ENCODE peak calls at places on chromosomes 3 and 15, in seven cellular contexts. One of them, this sample, is unnamed.

GRCh38 chr15:93617443-93617842 is 528.4 kb upstream of the RGMA start:
- DNase-seq in heart left ventricle: no peak
- DNase-seq in MM.1S: no peak
- DNase-seq in SK-N-SH: no peak
- DNase-seq in left ventricle myocardium inferior: no peak
- DNase-seq in GM23248: no peak
- DNase-seq in prostate gland: no peak
- DNase-seq in this sample: no peak

GRCh38 chr3:197906850-197907187 is 43.2 kb upstream of the RPL35A start:
- DNase-seq in MM.1S: no peak
- DNase-seq in left ventricle myocardium inferior: no peak
- DNase-seq in prostate gland: no peak
- DNase-seq in SK-N-SH: peak; percentile 51
- DNase-seq in GM23248: peak; percentile 77
- DNase-seq in heart left ventricle: no peak
- DNase-seq in this sample: no peak

GRCh38 chr15:62946940-62947339 is 95.6 kb upstream of the TPM1 start:
- DNase-seq in SK-N-SH: no peak
- DNase-seq in MM.1S: no peak
- DNase-seq in left ventricle myocardium inferior: no peak
- DNase-seq in heart left ventricle: no peak
- DNase-seq in GM23248: no peak
- DNase-seq in prostate gland: no peak
- DNase-seq in this sample: no peak

GRCh38 chr3:148128136-148128535 is 569.6 kb upstream of the AGTR1 start:
- DNase-seq in MM.1S: no peak
- DNase-seq in heart left ventricle: no peak
- DNase-seq in prostate gland: no peak
- DNase-seq in left ventricle myocardium inferior: no peak
- DNase-seq in GM23248: no peak
- DNase-seq in SK-N-SH: no peak
- DNase-seq in this sample: no peak

GRCh38 chr3:25870452-25870851 is 80.6 kb downstream of the OXSM start:
- DNase-seq in MM.1S: no peak
- DNase-seq in SK-N-SH: no peak
- DNase-seq in GM23248: peak; percentile 20
- DNase-seq in left ventricle myocardium inferior: no peak
- DNase-seq in prostate gland: no peak
- DNase-seq in heart left ventricle: no peak
- DNase-seq in this sample: no peak

GRCh38 chr3:152827313-152827712 is 7.6 kb upstream of the P2RY1 start:
- DNase-seq in MM.1S: no peak
- DNase-seq in heart left ventricle: no peak
- DNase-seq in left ventricle myocardium inferior: no peak
- DNase-seq in prostate gland: no peak
- DNase-seq in GM23248: no peak
- DNase-seq in SK-N-SH: no peak
- DNase-seq in this sample: no peak

GRCh38 chr3:149330609-149331008 is 2.8 kb downstream of the TM4SF18 start:
- DNase-seq in left ventricle myocardium inferior: no peak
- DNase-seq in heart left ventricle: no peak
- DNase-seq in prostate gland: no peak
- DNase-seq in SK-N-SH: no peak
- DNase-seq in MM.1S: no peak
- DNase-seq in GM23248: peak; percentile 52
- DNase-seq in this sample: no peak

GRCh38 chr15:34584321-34584668 is 844 bp upstream of the GOLGA8B start:
- DNase-seq in MM.1S: no peak
- DNase-seq in heart left ventricle: no peak
- DNase-seq in prostate gland: no peak
- DNase-seq in GM23248: no peak
- DNase-seq in left ventricle myocardium inferior: no peak
- DNase-seq in SK-N-SH: no peak
- DNase-seq in this sample: no peak

GRCh38 chr3:43199645-43200036 is 86.7 kb upstream of the SNRK start:
- DNase-seq in GM23248: no peak
- DNase-seq in prostate gland: no peak
- DNase-seq in SK-N-SH: no peak
- DNase-seq in MM.1S: no peak
- DNase-seq in heart left ventricle: no peak
- DNase-seq in left ventricle myocardium inferior: no peak
- DNase-seq in this sample: no peak
- H3K4me3 ChIP-seq in GM23248: no peak overlapping the region
- H3K4me3 ChIP-seq in prostate gland: no peak overlapping the region
- H3K4me3 ChIP-seq in SK-N-SH: no peak overlapping the region
- H3K4me3 ChIP-seq in MM.1S: no peak overlapping the region
- H3K4me3 ChIP-seq in heart left ventricle: no peak overlapping the region
- H3K4me3 ChIP-seq in left ventricle myocardium inferior: no peak overlapping the region
- H3K4me3 ChIP-seq in this sample: no peak overlapping the region

DNA sequence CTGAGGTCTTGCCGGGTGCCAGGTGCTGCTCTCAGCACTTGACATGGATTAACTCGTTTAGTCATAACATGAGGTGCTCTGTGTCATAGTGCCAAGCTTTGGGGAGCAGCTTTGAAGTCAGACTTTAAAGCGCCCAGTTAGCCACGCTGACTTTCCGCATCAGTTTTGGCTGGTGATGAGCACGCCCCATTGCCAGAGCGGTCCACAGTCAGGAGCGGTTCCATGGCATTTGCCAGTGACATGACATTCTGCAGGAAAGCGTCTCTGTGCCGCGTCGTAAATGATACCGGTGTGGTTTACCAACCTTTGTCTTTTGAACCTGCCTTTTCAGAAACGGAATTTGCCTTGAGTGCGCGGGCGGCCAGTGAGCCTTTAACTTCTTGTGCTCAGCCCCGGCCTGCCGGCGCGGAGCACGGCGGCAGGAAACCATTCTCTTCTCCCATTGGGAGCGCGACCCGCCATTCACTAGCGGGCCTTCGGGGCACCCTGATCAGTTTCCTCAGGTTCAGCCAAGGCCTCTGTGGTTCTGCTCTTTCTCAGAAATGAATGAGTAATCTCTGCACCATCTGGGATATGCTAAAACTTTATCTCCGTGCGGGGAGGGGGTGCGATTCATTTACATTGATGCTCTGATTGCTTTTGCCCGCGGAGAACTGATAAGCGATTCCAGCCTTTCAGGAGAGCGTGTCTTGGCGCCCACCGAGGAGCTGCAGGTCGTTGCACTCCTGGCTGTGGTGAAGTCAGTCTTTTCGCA is 1.7 kb upstream of the SLC2A2 start:
- DNase-seq in GM23248: peak; percentile 90
- DNase-seq in heart left ventricle: peak; percentile 46
- DNase-seq in SK-N-SH: peak; percentile 65
- DNase-seq in left ventricle myocardium inferior: peak; percentile 54
- DNase-seq in MM.1S: no peak
- DNase-seq in prostate gland: no peak
- DNase-seq in this sample: peak; percentile 31
- H3K27ac ChIP-seq in GM23248: peak overlapping the region; percentile 79
- H3K27ac ChIP-seq in heart left ventricle: no peak overlapping the region
- H3K27ac ChIP-seq in SK-N-SH: peak overlapping the region; percentile 77
- H3K27ac ChIP-seq in left ventricle myocardium inferior: peak overlapping the region; percentile 44
- H3K27ac ChIP-seq in MM.1S: no peak overlapping the region
- H3K27ac ChIP-seq in prostate gland: no peak overlapping the region
- H3K27ac ChIP-seq in this sample: no peak overlapping the region

DNA sequence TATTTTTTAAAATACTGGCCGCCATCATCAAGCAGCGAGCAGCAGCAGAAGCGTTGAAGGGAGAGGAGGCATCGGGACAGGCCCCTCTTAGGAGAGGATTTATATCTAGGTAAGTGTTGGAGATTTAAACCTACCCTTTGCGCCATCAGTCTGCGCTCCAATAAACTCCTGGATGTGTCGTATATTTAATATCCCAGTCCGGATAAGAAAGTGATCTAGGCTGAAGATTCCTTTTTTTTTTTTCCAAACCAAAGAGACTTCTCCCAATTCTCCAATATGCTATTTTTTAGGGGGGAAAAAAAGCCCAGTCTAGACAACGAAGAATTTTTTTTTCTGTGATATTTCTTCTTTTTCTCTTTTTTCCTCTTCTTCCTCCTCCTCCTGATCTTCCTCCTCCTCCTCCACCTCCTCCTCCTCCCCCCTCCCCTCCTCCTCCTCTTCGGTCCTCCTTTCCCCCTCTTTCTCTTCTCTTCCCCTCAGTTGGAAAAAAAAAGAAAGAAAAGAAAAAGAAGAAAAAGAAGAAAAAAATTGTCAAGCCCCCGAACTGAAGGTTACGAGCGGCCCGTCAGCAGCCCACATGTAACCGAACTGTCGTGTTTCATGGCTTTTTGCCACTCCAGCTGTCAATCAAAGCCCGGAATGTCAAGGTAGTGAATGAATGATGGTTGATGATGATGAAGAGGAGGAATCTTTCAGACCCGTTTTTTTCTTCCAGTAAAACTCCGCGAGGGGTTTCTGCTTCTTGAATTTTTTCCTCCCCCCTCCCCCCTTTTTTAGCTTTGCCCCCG is 834 bp downstream of the MEIS2 start:
- DNase-seq in left ventricle myocardium inferior: no peak
- DNase-seq in MM.1S: peak; percentile 38
- DNase-seq in prostate gland: no peak
- DNase-seq in SK-N-SH: peak; percentile 50
- DNase-seq in GM23248: peak; percentile 60
- DNase-seq in heart left ventricle: peak; percentile 34
- DNase-seq in this sample: no peak
- H3K27me3 ChIP-seq in left ventricle myocardium inferior: peaks cover 48% of the 10 kb centered on the region
- H3K27me3 ChIP-seq in MM.1S: no peaks in the 10 kb centered on the region
- H3K27me3 ChIP-seq in prostate gland: no peaks in the 10 kb centered on the region
- H3K27me3 ChIP-seq in SK-N-SH: no peaks in the 10 kb centered on the region
- H3K27me3 ChIP-seq in GM23248: no peaks in the 10 kb centered on the region
- H3K27me3 ChIP-seq in heart left ventricle: no peaks in the 10 kb centered on the region
- H3K27me3 ChIP-seq in this sample: peaks cover 62% of the 10 kb centered on the region

GRCh38 chr15:49423906-49424520 is 971 bp downstream of the FGF7 start:
- DNase-seq in SK-N-SH: no peak
- DNase-seq in left ventricle myocardium inferior: no peak
- DNase-seq in MM.1S: no peak
- DNase-seq in GM23248: peak; percentile 46
- DNase-seq in heart left ventricle: no peak
- DNase-seq in prostate gland: no peak
- DNase-seq in this sample: no peak
- H3K4me3 ChIP-seq in SK-N-SH: no peak overlapping the region
- H3K4me3 ChIP-seq in left ventricle myocardium inferior: peak overlapping the region; percentile 67
- H3K4me3 ChIP-seq in MM.1S: no peak overlapping the region
- H3K4me3 ChIP-seq in GM23248: peak overlapping the region; percentile 99
- H3K4me3 ChIP-seq in heart left ventricle: peak overlapping the region; percentile 57
- H3K4me3 ChIP-seq in prostate gland: peak overlapping the region; percentile 21
- H3K4me3 ChIP-seq in this sample: peak overlapping the region; percentile 16

DNA sequence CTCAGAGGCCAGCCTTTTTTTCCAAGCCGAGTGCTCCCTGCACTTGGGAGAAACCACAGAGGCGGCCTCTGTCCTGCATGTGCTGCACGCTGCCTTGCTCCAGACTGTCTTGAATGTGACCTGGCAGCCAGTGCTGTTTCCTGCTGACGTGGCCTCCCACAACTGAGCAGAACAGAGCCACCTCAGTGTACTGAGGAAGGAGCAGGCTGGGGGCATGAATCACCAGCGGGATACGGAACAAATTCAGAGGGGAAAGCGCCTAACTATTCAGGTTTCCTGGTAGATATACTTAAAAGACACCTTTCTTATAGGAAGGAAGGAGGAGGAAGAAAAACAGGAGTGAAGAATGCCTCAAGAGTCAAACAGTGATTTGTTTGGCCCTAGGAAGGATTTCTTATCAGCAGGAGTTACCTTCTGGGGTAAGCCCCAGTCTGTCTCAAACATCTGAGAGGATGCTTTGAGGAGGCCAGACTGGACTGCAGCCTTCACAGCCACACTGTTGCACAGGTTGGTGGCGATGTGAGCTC is 114.0 kb downstream of the FNDC3B start:
- DNase-seq in SK-N-SH: no peak
- DNase-seq in GM23248: peak; percentile 99
- DNase-seq in prostate gland: peak; percentile 93
- DNase-seq in left ventricle myocardium inferior: peak; percentile 88
- DNase-seq in MM.1S: no peak
- DNase-seq in heart left ventricle: peak; percentile 91
- DNase-seq in this sample: peak; percentile 86
- H3K27ac ChIP-seq in SK-N-SH: peak overlapping the region; percentile 85
- H3K27ac ChIP-seq in GM23248: peak overlapping the region; percentile 97
- H3K27ac ChIP-seq in prostate gland: peak overlapping the region; percentile 81
- H3K27ac ChIP-seq in left ventricle myocardium inferior: peak overlapping the region; percentile 89
- H3K27ac ChIP-seq in MM.1S: peak overlapping the region; percentile 38
- H3K27ac ChIP-seq in heart left ventricle: peak overlapping the region; percentile 69
- H3K27ac ChIP-seq in this sample: peak overlapping the region; percentile 73

GRCh38 chr3:142968319-142968718 is 4.8 kb upstream of the PAQR9 start:
- DNase-seq in GM23248: no peak
- DNase-seq in MM.1S: no peak
- DNase-seq in heart left ventricle: no peak
- DNase-seq in SK-N-SH: no peak
- DNase-seq in left ventricle myocardium inferior: no peak
- DNase-seq in prostate gland: no peak
- DNase-seq in this sample: no peak
- H3K27me3 ChIP-seq in GM23248: no peaks in the 10 kb centered on the region
- H3K27me3 ChIP-seq in MM.1S: peaks cover 3% of the 10 kb centered on the region
- H3K27me3 ChIP-seq in heart left ventricle: no peaks in the 10 kb centered on the region
- H3K27me3 ChIP-seq in SK-N-SH: no peaks in the 10 kb centered on the region
- H3K27me3 ChIP-seq in left ventricle myocardium inferior: peaks cover 31% of the 10 kb centered on the region
- H3K27me3 ChIP-seq in prostate gland: no peaks in the 10 kb centered on the region
- H3K27me3 ChIP-seq in this sample: peaks cover 15% of the 10 kb centered on the region

DNA sequence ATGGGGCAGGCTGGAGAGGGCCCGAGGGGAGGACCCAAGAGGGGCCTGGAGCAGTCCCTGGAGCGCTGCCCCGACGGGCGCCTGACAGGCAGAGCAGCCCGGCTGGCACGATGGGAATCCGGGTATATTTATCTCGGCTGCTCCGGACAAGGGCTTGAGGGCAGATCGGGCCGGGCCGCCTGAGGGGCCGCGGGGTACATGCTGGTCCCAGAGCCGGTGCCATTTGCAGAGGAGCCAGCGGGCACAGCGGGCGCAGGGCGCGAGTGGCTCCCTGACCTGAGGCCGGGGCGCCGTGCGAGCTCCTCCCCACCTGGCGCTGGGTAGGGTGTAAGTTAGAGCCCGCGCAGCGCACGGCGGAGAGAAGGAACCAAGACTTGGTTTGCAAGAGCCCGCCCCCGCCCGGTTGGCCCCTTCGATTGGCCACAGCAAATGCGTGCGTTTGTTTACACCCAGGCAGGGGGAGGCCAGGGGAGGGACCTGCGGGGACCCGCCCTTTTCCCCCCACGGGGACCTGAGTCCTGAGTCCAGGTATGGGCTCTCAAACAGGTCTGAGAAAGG is 727 bp downstream of the SLC38A3 start:
- DNase-seq in left ventricle myocardium inferior: peak; percentile 57
- DNase-seq in MM.1S: no peak
- DNase-seq in GM23248: no peak
- DNase-seq in SK-N-SH: peak; percentile 62
- DNase-seq in prostate gland: peak; percentile 32
- DNase-seq in heart left ventricle: no peak
- DNase-seq in this sample: no peak
- H3K4me3 ChIP-seq in left ventricle myocardium inferior: peak overlapping the region; percentile 74
- H3K4me3 ChIP-seq in MM.1S: no peak overlapping the region
- H3K4me3 ChIP-seq in GM23248: no peak overlapping the region
- H3K4me3 ChIP-seq in SK-N-SH: peak overlapping the region; percentile 48
- H3K4me3 ChIP-seq in prostate gland: peak overlapping the region; percentile 20
- H3K4me3 ChIP-seq in heart left ventricle: peak overlapping the region; percentile 67
- H3K4me3 ChIP-seq in this sample: peak overlapping the region; percentile 9

This sample was measured in colonic mucosa.